ENCODE peak calls at places on chromosomes 7 and 10, in eight cellular contexts. One of them, this sample, is unnamed. For H3K4me1, the result is how much of the 10 kb centered on the place peaks cover.

GRCh38 chr10:33216661-33217427 is 117.6 kb downstream of the NRP1 start:
- DNase-seq in uterus: no peak
- DNase-seq in K562: no peak
- DNase-seq in A549: peak
- DNase-seq in body of pancreas: no peak
- DNase-seq in tibial nerve: no peak
- DNase-seq in right lobe of liver: no peak
- DNase-seq in ovary: no peak
- DNase-seq in this sample: no peak

GRCh38 chr7:96188623-96188991 is 133.3 kb downstream of the SLC25A13 start:
- DNase-seq in uterus: no peak
- DNase-seq in K562: no peak
- DNase-seq in A549: no peak
- DNase-seq in body of pancreas: no peak
- DNase-seq in tibial nerve: no peak
- DNase-seq in right lobe of liver: no peak
- DNase-seq in ovary: no peak
- DNase-seq in this sample: no peak

GRCh38 chr10:49050338-49050737 is 65.0 kb downstream of the VSTM4 start:
- DNase-seq in uterus: no peak
- DNase-seq in K562: no peak
- DNase-seq in A549: no peak
- DNase-seq in body of pancreas: no peak
- DNase-seq in tibial nerve: no peak
- DNase-seq in right lobe of liver: no peak
- DNase-seq in ovary: no peak
- DNase-seq in this sample: no peak

GRCh38 chr10:5625992-5626777 is 40.2 kb downstream of the ASB13 start:
- DNase-seq in uterus: no peak
- DNase-seq in K562: no peak
- DNase-seq in A549: no peak
- DNase-seq in body of pancreas: peak
- DNase-seq in tibial nerve: no peak
- DNase-seq in right lobe of liver: peak
- DNase-seq in ovary: peak
- DNase-seq in this sample: no peak

GRCh38 chr7:158811894-158812293 is 17.4 kb downstream of the ESYT2 start:
- DNase-seq in uterus: no peak
- DNase-seq in K562: no peak
- DNase-seq in A549: no peak
- DNase-seq in body of pancreas: no peak
- DNase-seq in tibial nerve: peak
- DNase-seq in right lobe of liver: no peak
- DNase-seq in ovary: no peak
- DNase-seq in this sample: no peak

GRCh38 chr7:104926905-104927454 is 87.0 kb upstream of the KMT2E start:
- DNase-seq in uterus: no peak
- DNase-seq in K562: no peak
- DNase-seq in A549: no peak
- DNase-seq in body of pancreas: peak
- DNase-seq in tibial nerve: no peak
- DNase-seq in right lobe of liver: no peak
- DNase-seq in ovary: no peak
- DNase-seq in this sample: no peak

GRCh38 chr7:111953611-111954010 is 252.6 kb downstream of the DOCK4 start:
- DNase-seq in uterus: no peak
- DNase-seq in K562: no peak
- DNase-seq in A549: peak
- DNase-seq in body of pancreas: no peak
- DNase-seq in tibial nerve: no peak
- DNase-seq in right lobe of liver: peak
- DNase-seq in ovary: no peak
- DNase-seq in this sample: peak

GRCh38 chr7:106372121-106372520 is 87.3 kb upstream of the NAMPT start:
- DNase-seq in uterus: no peak
- DNase-seq in K562: no peak
- DNase-seq in A549: no peak
- DNase-seq in body of pancreas: no peak
- DNase-seq in tibial nerve: no peak
- DNase-seq in right lobe of liver: no peak
- DNase-seq in ovary: no peak
- DNase-seq in this sample: no peak

GRCh38 chr7:115183431-115184057 is 261.6 kb downstream of the MDFIC start:
- DNase-seq in uterus: no peak
- DNase-seq in K562: no peak
- DNase-seq in A549: no peak
- DNase-seq in body of pancreas: no peak
- DNase-seq in tibial nerve: no peak
- DNase-seq in right lobe of liver: no peak
- DNase-seq in ovary: no peak
- DNase-seq in this sample: no peak

GRCh38 chr10:490256-490655 is 199.2 kb downstream of the DIP2C start:
- DNase-seq in uterus: peak
- DNase-seq in K562: no peak
- DNase-seq in A549: no peak
- DNase-seq in body of pancreas: peak
- DNase-seq in tibial nerve: peak
- DNase-seq in right lobe of liver: no peak
- DNase-seq in ovary: peak
- DNase-seq in this sample: peak

GRCh38 chr7:114554781-114555537 is 140.3 kb downstream of the FOXP2 start:
- DNase-seq in uterus: no peak
- DNase-seq in K562: no peak
- DNase-seq in A549: peak
- DNase-seq in body of pancreas: no peak
- DNase-seq in tibial nerve: no peak
- DNase-seq in right lobe of liver: no peak
- DNase-seq in ovary: no peak
- DNase-seq in this sample: no peak

GRCh38 chr7:3882782-3883181 is 581.7 kb downstream of the SDK1 start:
- DNase-seq in uterus: no peak
- DNase-seq in K562: no peak
- DNase-seq in A549: no peak
- DNase-seq in body of pancreas: no peak
- DNase-seq in tibial nerve: no peak
- DNase-seq in right lobe of liver: no peak
- DNase-seq in ovary: no peak
- DNase-seq in this sample: no peak

GRCh38 chr10:55631071-55631654 is 729.9 kb downstream of the ZWINT start:
- DNase-seq in uterus: no peak
- DNase-seq in K562: peak
- DNase-seq in A549: peak
- DNase-seq in body of pancreas: peak
- DNase-seq in tibial nerve: no peak
- DNase-seq in right lobe of liver: peak
- DNase-seq in ovary: no peak
- DNase-seq in this sample: peak

GRCh38 chr7:32221756-32222155 is 151.5 kb upstream of the PDE1C start:
- DNase-seq in uterus: no peak
- DNase-seq in K562: no peak
- DNase-seq in A549: no peak
- DNase-seq in body of pancreas: no peak
- DNase-seq in tibial nerve: no peak
- DNase-seq in right lobe of liver: no peak
- DNase-seq in ovary: no peak
- DNase-seq in this sample: no peak

GRCh38 chr7:29989257-29989995 is at the start of gene SCRN1:
- DNase-seq in uterus: peak
- DNase-seq in K562: no peak
- DNase-seq in A549: peak
- DNase-seq in body of pancreas: peak
- DNase-seq in tibial nerve: peak
- DNase-seq in right lobe of liver: peak
- DNase-seq in ovary: peak
- DNase-seq in this sample: peak

GRCh38 chr10:101906586-101907183 is 63.1 kb upstream of the KCNIP2 start:
- DNase-seq in uterus: no peak
- DNase-seq in K562: no peak
- DNase-seq in A549: no peak
- DNase-seq in body of pancreas: no peak
- DNase-seq in tibial nerve: no peak
- DNase-seq in right lobe of liver: no peak
- DNase-seq in ovary: no peak
- DNase-seq in this sample: no peak

GRCh38 chr10:101905241-101905640 is 61.6 kb upstream of the KCNIP2 start:
- DNase-seq in uterus: no peak
- DNase-seq in K562: no peak
- DNase-seq in A549: no peak
- DNase-seq in body of pancreas: no peak
- DNase-seq in tibial nerve: no peak
- DNase-seq in right lobe of liver: no peak
- DNase-seq in ovary: no peak
- DNase-seq in this sample: no peak

GRCh38 chr10:101903827-101904520 is 60.4 kb upstream of the KCNIP2 start:
- DNase-seq in uterus: no peak
- DNase-seq in K562: no peak
- DNase-seq in A549: no peak
- DNase-seq in body of pancreas: no peak
- DNase-seq in tibial nerve: no peak
- DNase-seq in right lobe of liver: no peak
- DNase-seq in ovary: no peak
- DNase-seq in this sample: no peak

GRCh38 chr10:101901340-101901739 is 57.7 kb upstream of the KCNIP2 start:
- DNase-seq in uterus: no peak
- DNase-seq in K562: no peak
- DNase-seq in A549: no peak
- DNase-seq in body of pancreas: no peak
- DNase-seq in tibial nerve: no peak
- DNase-seq in right lobe of liver: no peak
- DNase-seq in ovary: no peak
- DNase-seq in this sample: no peak

GRCh38 chr10:101902032-101902799 is 58.6 kb upstream of the KCNIP2 start:
- DNase-seq in uterus: no peak
- DNase-seq in K562: no peak
- DNase-seq in A549: no peak
- DNase-seq in body of pancreas: no peak
- DNase-seq in tibial nerve: no peak
- DNase-seq in right lobe of liver: no peak
- DNase-seq in ovary: no peak
- DNase-seq in this sample: no peak
- H3K4me1 ChIP-seq in uterus: under half
- H3K4me1 ChIP-seq in K562: under half
- H3K4me1 ChIP-seq in A549: under half
- H3K4me1 ChIP-seq in body of pancreas: under half
- H3K4me1 ChIP-seq in tibial nerve: under half
- H3K4me1 ChIP-seq in right lobe of liver: under half
- H3K4me1 ChIP-seq in ovary: under half
- H3K4me1 ChIP-seq in this sample: under half

GRCh38 chr10:121316432-121316831 is 281.8 kb downstream of the FGFR2 start:
- DNase-seq in uterus: no peak
- DNase-seq in K562: no peak
- DNase-seq in A549: no peak
- DNase-seq in body of pancreas: no peak
- DNase-seq in tibial nerve: no peak
- DNase-seq in right lobe of liver: no peak
- DNase-seq in ovary: no peak
- DNase-seq in this sample: no peak
- TF ChIP-seq POLR2A in uterus: no peak
- TF ChIP-seq POLR2A in K562: no peak
- TF ChIP-seq POLR2A in A549: no peak
- TF ChIP-seq POLR2A in body of pancreas: no peak
- TF ChIP-seq POLR2A in tibial nerve: no peak
- TF ChIP-seq POLR2A in right lobe of liver: no peak
- TF ChIP-seq POLR2A in ovary: no peak
- TF ChIP-seq POLR2A in this sample: no peak

GRCh38 chr10:74827694-74828093 is 1.3 kb downstream of the KAT6B start:
- DNase-seq in uterus: no peak
- DNase-seq in K562: no peak
- DNase-seq in A549: no peak
- DNase-seq in body of pancreas: no peak
- DNase-seq in tibial nerve: no peak
- DNase-seq in right lobe of liver: no peak
- DNase-seq in ovary: no peak
- DNase-seq in this sample: no peak
- H3K4me1 ChIP-seq in uterus: under half
- H3K4me1 ChIP-seq in K562: under half
- H3K4me1 ChIP-seq in A549: under half
- H3K4me1 ChIP-seq in body of pancreas: half or more
- H3K4me1 ChIP-seq in tibial nerve: half or more
- H3K4me1 ChIP-seq in right lobe of liver: under half
- H3K4me1 ChIP-seq in ovary: under half
- H3K4me1 ChIP-seq in this sample: under half

GRCh38 chr7:26291251-26291650 is 411 bp upstream of the SNX10 start:
- DNase-seq in uterus: no peak
- DNase-seq in K562: no peak
- DNase-seq in A549: no peak
- DNase-seq in body of pancreas: no peak
- DNase-seq in tibial nerve: no peak
- DNase-seq in right lobe of liver: no peak
- DNase-seq in ovary: no peak
- DNase-seq in this sample: no peak

GRCh38 chr7:26295015-26295414 is 3.4 kb downstream of the SNX10 start:
- DNase-seq in uterus: no peak
- DNase-seq in K562: no peak
- DNase-seq in A549: no peak
- DNase-seq in body of pancreas: no peak
- DNase-seq in tibial nerve: no peak
- DNase-seq in right lobe of liver: no peak
- DNase-seq in ovary: no peak
- DNase-seq in this sample: no peak

GRCh38 chr7:26292768-26293560 is 1.3 kb downstream of the SNX10 start:
- DNase-seq in uterus: no peak
- DNase-seq in K562: peak
- DNase-seq in A549: no peak
- DNase-seq in body of pancreas: peak
- DNase-seq in tibial nerve: no peak
- DNase-seq in right lobe of liver: peak
- DNase-seq in ovary: no peak
- DNase-seq in this sample: no peak

GRCh38 chr7:26293569-26294308 is 2.1 kb downstream of the SNX10 start:
- DNase-seq in uterus: no peak
- DNase-seq in K562: no peak
- DNase-seq in A549: no peak
- DNase-seq in body of pancreas: peak
- DNase-seq in tibial nerve: no peak
- DNase-seq in right lobe of liver: no peak
- DNase-seq in ovary: no peak
- DNase-seq in this sample: no peak

DNA sequence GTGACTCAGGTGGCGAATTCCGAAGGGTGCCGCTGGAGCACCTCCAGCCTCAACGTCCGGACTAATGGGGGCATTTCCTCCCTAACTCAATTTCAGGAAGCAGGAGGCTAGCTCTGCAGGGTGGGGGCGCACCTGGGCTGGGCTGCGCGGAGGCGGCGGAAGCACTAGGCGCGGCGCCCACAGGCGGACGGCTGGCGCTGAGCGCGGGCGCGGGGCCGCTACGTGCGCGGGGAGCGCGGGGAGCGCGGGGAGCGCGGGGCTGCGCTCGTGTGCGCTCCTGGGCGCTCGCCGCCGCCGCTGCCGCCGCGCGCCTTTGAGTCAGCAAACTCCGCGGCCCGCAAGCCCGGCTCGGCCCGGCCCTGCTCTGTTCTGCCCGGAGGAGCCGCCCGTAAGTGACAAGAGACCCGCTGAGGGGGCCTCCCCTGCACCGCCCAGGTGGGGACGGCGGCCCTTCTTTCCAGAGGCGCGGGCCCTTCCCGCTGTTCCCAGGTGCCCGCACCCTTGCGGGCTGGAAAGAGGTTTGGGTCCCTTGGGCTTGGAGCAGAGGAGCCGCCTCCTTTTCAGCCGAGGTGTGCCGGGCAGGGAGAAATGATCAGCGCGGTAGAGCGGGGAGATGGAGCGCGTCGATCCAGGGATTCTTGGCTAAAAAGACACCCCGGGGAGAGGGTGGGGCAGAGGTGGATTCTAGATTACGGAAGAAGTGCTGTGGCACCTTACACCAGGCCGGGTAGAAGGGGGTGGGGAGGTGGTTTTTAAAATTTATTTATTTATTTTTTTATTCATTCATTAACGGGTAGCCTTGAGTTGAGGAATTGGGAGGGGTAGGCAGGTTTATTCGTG is at the start of gene SNX10:
- DNase-seq in uterus: peak
- DNase-seq in K562: peak
- DNase-seq in A549: peak
- DNase-seq in body of pancreas: peak
- DNase-seq in tibial nerve: no peak
- DNase-seq in right lobe of liver: peak
- DNase-seq in ovary: no peak
- DNase-seq in this sample: peak
- TF ChIP-seq POLR2A in uterus: no peak
- TF ChIP-seq POLR2A in K562: peak
- TF ChIP-seq POLR2A in A549: peak
- TF ChIP-seq POLR2A in body of pancreas: peak
- TF ChIP-seq POLR2A in tibial nerve: no peak
- TF ChIP-seq POLR2A in right lobe of liver: peak
- TF ChIP-seq POLR2A in ovary: no peak
- TF ChIP-seq POLR2A in this sample: no peak